ENCODE peak calls at places on chromosomes 4 and X, in nine cellular contexts. B is hypothalamus; H is H9; X is stimulated activated naive B cell treated with anti-CD40 and anti-IgM and Interleukin-4, amounts not matched to agents 10 μg/mL and 1 μg/mL and 100 μg/mL, for 72 hours; E is M059J; R is T follicular helper cell; T is dermis blood vessel endothelial cell; A is HCEC 1CT; N is SK-N-DZ. F is an unnamed sample.

GRCh38 chrX:1072637-1073377 is 139.6 kb downstream of the CRLF2 start:
- DNase-seq in T (no peak), N (no peak), A (no peak), X (no peak), R (no peak), E (no peak), H (peak), B (no peak), F (no peak)

GRCh38 chrX:152635941-152636340 is 1.8 kb upstream of the GABRQ start:
- DNase-seq in X (no peak), R (no peak), N (peak), B (no peak), T (peak), E (peak), A (peak), H (peak), F (no peak)

GRCh38 chrX:68650491-68650890 is 3.0 kb downstream of the STARD8 start:
- DNase-seq in H (no peak), X (no peak), R (no peak), N (no peak), E (peak), A (peak), T (no peak), B (no peak), F (no peak)

GRCh38 chrX:154409222-154409871 is at the start of gene DNASE1L1:
- DNase-seq in B (peak), E (peak), N (no peak), A (peak), R (no peak), X (peak), T (peak), H (peak), F (no peak)

GRCh38 chrX:153668423-153669173 is 5.0 kb downstream of the PNCK start:
- DNase-seq in B (no peak), H (no peak), A (no peak), E (no peak), N (no peak), R (no peak), X (no peak), T (no peak), F (no peak)

GRCh38 chrX:144849141-144849540 is 398.2 kb upstream of the SPANXN1 start:
- DNase-seq in X (no peak), E (peak), N (no peak), R (no peak), T (no peak), B (no peak), H (no peak), A (no peak), F (no peak)

GRCh38 chrX:24963823-24964222 is 51.9 kb downstream of the ARX start:
- DNase-seq in X (no peak), N (no peak), E (no peak), T (no peak), B (no peak), H (no peak), R (no peak), A (no peak), F (no peak)

GRCh38 chr4:134911941-134912340 is 710.4 kb upstream of the PABPC4L start:
- DNase-seq in T (no peak), A (no peak), X (no peak), N (no peak), H (no peak), R (no peak), B (no peak), E (no peak), F (no peak)

GRCh38 chrX:115393271-115393670 is 103.8 kb downstream of the LUZP4 start:
- DNase-seq in B (no peak), N (no peak), E (peak), R (no peak), X (no peak), T (no peak), A (peak), H (no peak), F (no peak)

GRCh38 chrX:119828446-119828845 is 24.3 kb downstream of the UPF3B start:
- DNase-seq in N (no peak), R (no peak), B (no peak), E (no peak), T (no peak), X (no peak), A (no peak), H (no peak), F (no peak)

GRCh38 chrX:71103110-71103983 is 3.2 kb downstream of the CXorf65 start:
- DNase-seq in N (peak), H (peak), T (peak), A (no peak), R (peak), X (peak), B (no peak), E (no peak), F (peak)

GRCh38 chr4:136121431-136121830 is 1410.9 kb downstream of the PCDH18 start:
- DNase-seq in X (no peak), N (no peak), B (no peak), A (no peak), H (no peak), T (no peak), E (no peak), R (no peak), F (no peak)

GRCh38 chr4:114393295-114394038 is 205.1 kb upstream of the UGT8 start:
- DNase-seq in N (no peak), T (no peak), H (no peak), X (no peak), B (no peak), R (no peak), A (no peak), E (no peak), F (no peak)

GRCh38 chr4:92136434-92136833 is 167.3 kb upstream of the GRID2 start:
- DNase-seq in T (no peak), N (no peak), B (no peak), R (no peak), X (no peak), E (no peak), H (no peak), A (no peak), F (no peak)

GRCh38 chrX:55008571-55009358 is 8.6 kb downstream of the APEX2 start:
- DNase-seq in N (no peak), T (peak), E (peak), R (no peak), X (no peak), B (no peak), H (no peak), A (peak), F (no peak)

GRCh38 chr4:123621072-123621705 is 224.6 kb downstream of the SPRY1 start:
- DNase-seq in X (no peak), T (peak), R (no peak), A (no peak), H (no peak), E (peak), N (no peak), B (no peak), F (no peak)

GRCh38 chr4:83536649-83537352 is 893 bp downstream of the GPAT3 start:
- DNase-seq in X (no peak), T (peak), R (no peak), B (no peak), A (no peak), E (no peak), N (no peak), H (no peak), F (no peak)

GRCh38 chr4:15893967-15894366 is 44.6 kb downstream of the FGFBP1 start:
- DNase-seq in E (peak), R (no peak), A (peak), X (no peak), B (no peak), H (no peak), N (no peak), T (peak), F (no peak)

GRCh38 chrX:40167240-40168182 is 69.8 kb upstream of the BCOR start:
- DNase-seq in A (no peak), H (peak), N (no peak), R (no peak), E (peak), X (no peak), T (no peak), B (peak), F (no peak)

GRCh38 chr4:119113033-119113655 is 22.5 kb upstream of the MYOZ2 start:
- DNase-seq in X (no peak), A (peak), E (peak), R (no peak), N (no peak), H (no peak), T (peak), B (no peak), F (no peak)

GRCh38 chr4:3293410-3294391 is 880 bp downstream of the RGS12 start:
- DNase-seq in N (peak), R (no peak), X (no peak), A (no peak), H (peak), E (no peak), B (no peak), T (peak), F (peak)

GRCh38 chrX:137194164-137194563 is 160.4 kb upstream of the GPR101 start:
- DNase-seq in B (no peak), N (peak), X (peak), H (peak), E (peak), R (no peak), A (peak), T (peak), F (no peak)

GRCh38 chr4:159191989-159192388 is 89.1 kb downstream of the RAPGEF2 start:
- DNase-seq in E (peak), X (no peak), B (no peak), T (peak), H (peak), A (peak), R (no peak), N (no peak), F (no peak)

GRCh38 chrX:2283111-2283847 is 217.5 kb downstream of the DHRSX start:
- DNase-seq in A (no peak), E (peak), N (no peak), X (no peak), B (no peak), H (no peak), T (no peak), R (no peak), F (no peak)

GRCh38 chr4:183758006-183758734 is 99.1 kb downstream of the TRAPPC11 start:
- DNase-seq in B (no peak), T (no peak), N (no peak), A (no peak), X (no peak), R (no peak), H (peak), E (no peak), F (no peak)